ENCODE peak calls at places on chromosome 4, in ten cellular contexts. One of them, this sample, is unnamed. For H3K9me3, H3K27me3 and H3K36me3, the result is how much of the 10 kb centered on the place peaks cover.

GRCh38 chr4:53744446-53745160 is 153.3 kb upstream of the LNX1 start:
- DNase-seq in esophagus squamous epithelium: no peak
- DNase-seq in left lung: no peak
- DNase-seq in aorta: no peak
- DNase-seq in heart right ventricle: no peak
- DNase-seq in tibial nerve: no peak
- DNase-seq in IMR-90: no peak
- DNase-seq in breast epithelium: no peak
- DNase-seq in trophoblast cell: no peak
- DNase-seq in left ventricle myocardium inferior: no peak
- DNase-seq in this sample: no peak

GRCh38 chr4:113901994-113902787 is 77.3 kb downstream of the ARSJ start:
- DNase-seq in heart right ventricle: no peak
- DNase-seq in left ventricle myocardium inferior: no peak
- DNase-seq in esophagus squamous epithelium: no peak
- DNase-seq in breast epithelium: peak
- DNase-seq in left lung: peak
- DNase-seq in trophoblast cell: peak
- DNase-seq in aorta: no peak
- DNase-seq in tibial nerve: no peak
- DNase-seq in IMR-90: no peak
- DNase-seq in this sample: no peak

GRCh38 chr4:153735901-153736461 is 23.8 kb downstream of the RNF175 start:
- DNase-seq in esophagus squamous epithelium: no peak
- DNase-seq in aorta: no peak
- DNase-seq in heart right ventricle: no peak
- DNase-seq in tibial nerve: no peak
- DNase-seq in left lung: no peak
- DNase-seq in left ventricle myocardium inferior: no peak
- DNase-seq in breast epithelium: no peak
- DNase-seq in IMR-90: no peak
- DNase-seq in trophoblast cell: no peak
- DNase-seq in this sample: no peak

GRCh38 chr4:8597319-8597718 is 4.8 kb downstream of the CPZ start:
- DNase-seq in left lung: peak
- DNase-seq in breast epithelium: no peak
- DNase-seq in IMR-90: no peak
- DNase-seq in aorta: no peak
- DNase-seq in heart right ventricle: no peak
- DNase-seq in esophagus squamous epithelium: no peak
- DNase-seq in tibial nerve: no peak
- DNase-seq in left ventricle myocardium inferior: no peak
- DNase-seq in trophoblast cell: no peak
- DNase-seq in this sample: no peak

GRCh38 chr4:153594208-153594607 is 89.9 kb upstream of the TLR2 start:
- DNase-seq in left lung: no peak
- DNase-seq in breast epithelium: peak
- DNase-seq in IMR-90: peak
- DNase-seq in trophoblast cell: no peak
- DNase-seq in tibial nerve: no peak
- DNase-seq in heart right ventricle: no peak
- DNase-seq in esophagus squamous epithelium: no peak
- DNase-seq in aorta: no peak
- DNase-seq in left ventricle myocardium inferior: no peak
- DNase-seq in this sample: no peak

GRCh38 chr4:41160010-41160789 is 54.1 kb downstream of the APBB2 start:
- DNase-seq in tibial nerve: no peak
- DNase-seq in IMR-90: peak
- DNase-seq in left ventricle myocardium inferior: no peak
- DNase-seq in aorta: no peak
- DNase-seq in esophagus squamous epithelium: no peak
- DNase-seq in left lung: no peak
- DNase-seq in breast epithelium: no peak
- DNase-seq in heart right ventricle: no peak
- DNase-seq in trophoblast cell: peak
- DNase-seq in this sample: peak

GRCh38 chr4:97116511-97116910 is 1026.8 kb downstream of the STPG2 start:
- DNase-seq in esophagus squamous epithelium: no peak
- DNase-seq in heart right ventricle: no peak
- DNase-seq in left ventricle myocardium inferior: no peak
- DNase-seq in breast epithelium: no peak
- DNase-seq in tibial nerve: no peak
- DNase-seq in left lung: no peak
- DNase-seq in IMR-90: no peak
- DNase-seq in aorta: no peak
- DNase-seq in trophoblast cell: no peak
- DNase-seq in this sample: no peak

GRCh38 chr4:168318266-168318895 is at the start of gene DDX60:
- DNase-seq in breast epithelium: peak
- DNase-seq in esophagus squamous epithelium: peak
- DNase-seq in left ventricle myocardium inferior: peak
- DNase-seq in tibial nerve: peak
- DNase-seq in heart right ventricle: peak
- DNase-seq in trophoblast cell: peak
- DNase-seq in left lung: peak
- DNase-seq in IMR-90: peak
- DNase-seq in aorta: peak
- DNase-seq in this sample: peak

GRCh38 chr4:11976726-11977263 is 548.1 kb upstream of the HS3ST1 start:
- DNase-seq in heart right ventricle: no peak
- DNase-seq in trophoblast cell: no peak
- DNase-seq in left ventricle myocardium inferior: no peak
- DNase-seq in IMR-90: no peak
- DNase-seq in tibial nerve: no peak
- DNase-seq in left lung: no peak
- DNase-seq in breast epithelium: no peak
- DNase-seq in aorta: no peak
- DNase-seq in esophagus squamous epithelium: no peak
- DNase-seq in this sample: no peak

GRCh38 chr4:128590034-128590740 is 219.3 kb upstream of the JADE1 start:
- DNase-seq in tibial nerve: no peak
- DNase-seq in heart right ventricle: no peak
- DNase-seq in left lung: no peak
- DNase-seq in IMR-90: no peak
- DNase-seq in left ventricle myocardium inferior: no peak
- DNase-seq in esophagus squamous epithelium: no peak
- DNase-seq in aorta: no peak
- DNase-seq in breast epithelium: no peak
- DNase-seq in trophoblast cell: no peak
- DNase-seq in this sample: no peak

GRCh38 chr4:121669163-121669550 is 27.6 kb downstream of the ANXA5 start:
- DNase-seq in breast epithelium: no peak
- DNase-seq in esophagus squamous epithelium: no peak
- DNase-seq in IMR-90: peak
- DNase-seq in left ventricle myocardium inferior: no peak
- DNase-seq in left lung: no peak
- DNase-seq in heart right ventricle: no peak
- DNase-seq in tibial nerve: no peak
- DNase-seq in aorta: no peak
- DNase-seq in trophoblast cell: no peak
- DNase-seq in this sample: no peak

DNA sequence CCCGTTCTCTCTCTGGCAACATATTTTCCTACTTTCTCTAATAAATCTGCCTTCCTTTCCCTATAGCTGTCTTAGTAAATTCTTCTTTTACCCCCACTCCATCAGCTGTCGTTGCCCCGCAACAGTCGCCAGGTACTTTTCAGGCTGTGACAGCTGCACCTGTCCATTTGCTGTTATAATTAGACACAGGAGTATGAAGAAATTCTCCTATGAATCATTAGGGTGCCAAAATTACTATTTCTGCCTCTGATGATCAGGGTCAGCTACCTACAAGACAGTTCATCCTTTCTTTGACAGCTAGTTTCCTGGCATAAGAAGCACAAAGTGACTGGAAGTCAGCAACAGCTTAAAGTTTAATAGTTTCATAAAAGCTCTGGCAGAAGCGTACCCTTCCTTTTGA is 19.5 kb upstream of the GALNTL6 start:
- DNase-seq in heart right ventricle: no peak
- DNase-seq in tibial nerve: no peak
- DNase-seq in left lung: no peak
- DNase-seq in trophoblast cell: no peak
- DNase-seq in breast epithelium: no peak
- DNase-seq in aorta: no peak
- DNase-seq in left ventricle myocardium inferior: no peak
- DNase-seq in esophagus squamous epithelium: no peak
- DNase-seq in IMR-90: no peak
- DNase-seq in this sample: no peak
- H3K9me3 ChIP-seq in heart right ventricle: under half
- H3K9me3 ChIP-seq in tibial nerve: under half
- H3K9me3 ChIP-seq in left lung: under half
- H3K9me3 ChIP-seq in trophoblast cell: under half
- H3K9me3 ChIP-seq in breast epithelium: under half
- H3K9me3 ChIP-seq in aorta: under half
- H3K9me3 ChIP-seq in left ventricle myocardium inferior: under half
- H3K9me3 ChIP-seq in esophagus squamous epithelium: under half
- H3K9me3 ChIP-seq in IMR-90: under half
- H3K9me3 ChIP-seq in this sample: under half

GRCh38 chr4:6008092-6008551 is 10.1 kb downstream of the C4orf50 start:
- DNase-seq in IMR-90: no peak
- DNase-seq in tibial nerve: no peak
- DNase-seq in left ventricle myocardium inferior: no peak
- DNase-seq in heart right ventricle: no peak
- DNase-seq in breast epithelium: no peak
- DNase-seq in aorta: no peak
- DNase-seq in esophagus squamous epithelium: no peak
- DNase-seq in left lung: peak
- DNase-seq in trophoblast cell: no peak
- DNase-seq in this sample: no peak

GRCh38 chr4:6008766-6009385 is 9.4 kb downstream of the C4orf50 start:
- DNase-seq in trophoblast cell: no peak
- DNase-seq in esophagus squamous epithelium: no peak
- DNase-seq in left ventricle myocardium inferior: no peak
- DNase-seq in heart right ventricle: no peak
- DNase-seq in breast epithelium: no peak
- DNase-seq in left lung: no peak
- DNase-seq in IMR-90: no peak
- DNase-seq in tibial nerve: no peak
- DNase-seq in aorta: no peak
- DNase-seq in this sample: no peak

GRCh38 chr4:6011271-6011671 is 7.0 kb downstream of the C4orf50 start:
- DNase-seq in tibial nerve: no peak
- DNase-seq in IMR-90: no peak
- DNase-seq in left lung: no peak
- DNase-seq in breast epithelium: no peak
- DNase-seq in esophagus squamous epithelium: no peak
- DNase-seq in aorta: no peak
- DNase-seq in trophoblast cell: no peak
- DNase-seq in left ventricle myocardium inferior: no peak
- DNase-seq in heart right ventricle: no peak
- DNase-seq in this sample: no peak

GRCh38 chr4:6010789-6011188 is 7.4 kb downstream of the C4orf50 start:
- DNase-seq in tibial nerve: no peak
- DNase-seq in aorta: no peak
- DNase-seq in left ventricle myocardium inferior: no peak
- DNase-seq in IMR-90: no peak
- DNase-seq in breast epithelium: no peak
- DNase-seq in trophoblast cell: no peak
- DNase-seq in heart right ventricle: no peak
- DNase-seq in left lung: no peak
- DNase-seq in esophagus squamous epithelium: no peak
- DNase-seq in this sample: no peak

DNA sequence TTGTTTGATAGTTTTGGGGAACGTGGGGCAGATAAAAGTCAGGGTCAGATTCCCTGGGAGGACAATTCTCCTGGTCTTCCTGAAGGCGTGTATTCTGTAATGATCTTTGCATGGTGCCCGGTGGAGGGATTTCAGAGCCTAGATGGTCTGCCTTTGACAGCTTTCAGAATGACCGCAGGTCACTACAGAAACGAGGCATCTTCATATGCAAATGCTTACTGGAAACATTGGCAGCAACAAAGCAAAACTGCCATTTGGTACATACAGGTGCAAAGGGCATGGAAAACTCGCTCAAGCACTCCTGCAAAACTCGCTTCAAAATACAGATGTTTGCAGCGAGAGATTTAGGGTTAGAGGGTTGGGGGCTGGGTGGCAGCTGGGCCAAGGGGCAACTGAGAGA is 8.8 kb downstream of the C4orf50 start:
- DNase-seq in breast epithelium: no peak
- DNase-seq in tibial nerve: no peak
- DNase-seq in trophoblast cell: no peak
- DNase-seq in esophagus squamous epithelium: no peak
- DNase-seq in heart right ventricle: no peak
- DNase-seq in left ventricle myocardium inferior: no peak
- DNase-seq in IMR-90: no peak
- DNase-seq in left lung: no peak
- DNase-seq in aorta: no peak
- DNase-seq in this sample: no peak
- H3K27me3 ChIP-seq in breast epithelium: under half
- H3K27me3 ChIP-seq in tibial nerve: under half
- H3K27me3 ChIP-seq in trophoblast cell: under half
- H3K27me3 ChIP-seq in esophagus squamous epithelium: under half
- H3K27me3 ChIP-seq in heart right ventricle: under half
- H3K27me3 ChIP-seq in left ventricle myocardium inferior: half or more
- H3K27me3 ChIP-seq in IMR-90: under half
- H3K27me3 ChIP-seq in left lung: under half
- H3K27me3 ChIP-seq in aorta: under half
- H3K27me3 ChIP-seq in this sample: under half

DNA sequence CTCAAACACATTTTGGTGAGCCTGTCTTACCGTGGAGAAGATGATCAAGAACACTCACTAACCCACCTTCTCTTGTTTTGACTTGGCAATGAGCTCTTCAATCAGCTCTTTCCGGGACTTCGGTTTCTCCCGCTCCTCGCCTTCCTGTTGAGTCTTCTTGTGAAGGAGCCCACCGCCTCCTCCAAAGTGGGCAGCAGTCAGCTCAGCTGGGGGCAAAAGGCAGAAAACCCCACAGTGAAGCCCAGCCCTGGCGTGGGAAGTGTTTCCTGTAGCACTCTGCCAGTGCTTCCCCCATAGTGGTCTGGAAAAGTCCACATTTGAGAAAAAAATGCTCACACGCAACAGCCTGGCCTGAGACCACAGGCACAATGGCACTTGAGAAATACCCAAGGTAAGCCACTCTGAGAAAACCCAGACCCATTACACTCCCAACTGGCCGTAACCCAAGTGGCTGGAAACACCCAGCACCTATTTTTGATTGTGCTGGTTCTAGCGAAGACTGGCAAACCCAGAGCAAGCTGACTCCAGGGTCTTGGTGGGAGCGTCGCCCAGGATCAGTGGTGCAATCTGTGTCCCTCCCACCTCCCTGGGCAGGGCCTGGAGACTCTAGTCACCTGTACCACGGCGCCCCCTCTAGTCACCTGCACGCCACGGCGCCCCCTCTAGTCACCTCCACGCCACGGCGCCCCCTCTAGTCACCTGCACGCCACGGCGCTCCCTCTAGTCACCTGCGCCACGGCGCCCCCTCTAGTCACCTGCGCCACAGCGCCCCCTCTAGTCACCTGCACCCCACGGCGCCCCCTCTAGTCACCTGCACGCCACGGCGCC is 8.6 kb downstream of the NOP14 start:
- DNase-seq in breast epithelium: no peak
- DNase-seq in left lung: no peak
- DNase-seq in esophagus squamous epithelium: no peak
- DNase-seq in aorta: no peak
- DNase-seq in trophoblast cell: no peak
- DNase-seq in IMR-90: no peak
- DNase-seq in left ventricle myocardium inferior: no peak
- DNase-seq in tibial nerve: no peak
- DNase-seq in heart right ventricle: no peak
- DNase-seq in this sample: no peak
- H3K36me3 ChIP-seq in breast epithelium: under half
- H3K36me3 ChIP-seq in left lung: under half
- H3K36me3 ChIP-seq in esophagus squamous epithelium: half or more
- H3K36me3 ChIP-seq in aorta: under half
- H3K36me3 ChIP-seq in trophoblast cell: half or more
- H3K36me3 ChIP-seq in IMR-90: half or more
- H3K36me3 ChIP-seq in left ventricle myocardium inferior: half or more
- H3K36me3 ChIP-seq in tibial nerve: half or more
- H3K36me3 ChIP-seq in heart right ventricle: half or more
- H3K36me3 ChIP-seq in this sample: half or more

GRCh38 chr4:98386-98785 is 25.9 kb upstream of the ZNF718 start:
- DNase-seq in heart right ventricle: no peak
- DNase-seq in left lung: no peak
- DNase-seq in esophagus squamous epithelium: no peak
- DNase-seq in tibial nerve: no peak
- DNase-seq in trophoblast cell: no peak
- DNase-seq in breast epithelium: no peak
- DNase-seq in left ventricle myocardium inferior: no peak
- DNase-seq in aorta: no peak
- DNase-seq in IMR-90: no peak
- DNase-seq in this sample: no peak
- H3K9me3 ChIP-seq in heart right ventricle: half or more
- H3K9me3 ChIP-seq in left lung: under half
- H3K9me3 ChIP-seq in esophagus squamous epithelium: under half
- H3K9me3 ChIP-seq in tibial nerve: half or more
- H3K9me3 ChIP-seq in trophoblast cell: under half
- H3K9me3 ChIP-seq in breast epithelium: half or more
- H3K9me3 ChIP-seq in left ventricle myocardium inferior: half or more
- H3K9me3 ChIP-seq in aorta: under half
- H3K9me3 ChIP-seq in IMR-90: half or more
- H3K9me3 ChIP-seq in this sample: half or more

This sample was measured in psoas muscle.